ENCODE peak calls at places on chromosome 13, in eight cellular contexts. One of them, this sample, is unnamed.

GRCh38 chr13:100129605-100130004 is 40.7 kb downstream of the PCCA start:
- DNase-seq in stimulated activated CD8-positive, alpha-beta memory T cell treated with anti-CD3 and anti-CD28 coated beads, Interleukin-4, amount 100 ng/mL, for 4 hours: no peak
- DNase-seq in activated CD4-positive, alpha-beta T cell treated with anti-CD3 and anti-CD28 coated beads for 1 hour: no peak
- DNase-seq in activated CD4-positive, CD25-positive, alpha-beta regulatory T cell treated with anti-CD3 and anti-CD28 coated beads, Interleukin-2, amount 50 U/mL, for 16 hours: no peak
- DNase-seq in NCI-H1105: no peak
- DNase-seq in T-helper 17 cell: no peak
- DNase-seq in choroid plexus epithelial cell: no peak
- DNase-seq in NCI-H2029 treated with DMSO at 0.1 percent for 48 hours: no peak
- DNase-seq in this sample: no peak

GRCh38 chr13:113452942-113453901 is at the start of gene ADPRHL1:
- DNase-seq in stimulated activated CD8-positive, alpha-beta memory T cell treated with anti-CD3 and anti-CD28 coated beads, Interleukin-4, amount 100 ng/mL, for 4 hours: no peak
- DNase-seq in activated CD4-positive, alpha-beta T cell treated with anti-CD3 and anti-CD28 coated beads for 1 hour: no peak
- DNase-seq in activated CD4-positive, CD25-positive, alpha-beta regulatory T cell treated with anti-CD3 and anti-CD28 coated beads, Interleukin-2, amount 50 U/mL, for 16 hours: no peak
- DNase-seq in NCI-H1105: peak; percentile 6
- DNase-seq in T-helper 17 cell: no peak
- DNase-seq in choroid plexus epithelial cell: no peak
- DNase-seq in NCI-H2029 treated with DMSO at 0.1 percent for 48 hours: peak; percentile 20
- DNase-seq in this sample: no peak

GRCh38 chr13:30020726-30021312 is 170.4 kb upstream of the UBL3 start:
- DNase-seq in stimulated activated CD8-positive, alpha-beta memory T cell treated with anti-CD3 and anti-CD28 coated beads, Interleukin-4, amount 100 ng/mL, for 4 hours: no peak
- DNase-seq in activated CD4-positive, alpha-beta T cell treated with anti-CD3 and anti-CD28 coated beads for 1 hour: no peak
- DNase-seq in activated CD4-positive, CD25-positive, alpha-beta regulatory T cell treated with anti-CD3 and anti-CD28 coated beads, Interleukin-2, amount 50 U/mL, for 16 hours: no peak
- DNase-seq in NCI-H1105: no peak
- DNase-seq in T-helper 17 cell: no peak
- DNase-seq in choroid plexus epithelial cell: no peak
- DNase-seq in NCI-H2029 treated with DMSO at 0.1 percent for 48 hours: no peak
- DNase-seq in this sample: no peak

GRCh38 chr13:42345367-42345766 is 73.4 kb downstream of the AKAP11 start:
- DNase-seq in stimulated activated CD8-positive, alpha-beta memory T cell treated with anti-CD3 and anti-CD28 coated beads, Interleukin-4, amount 100 ng/mL, for 4 hours: no peak
- DNase-seq in activated CD4-positive, alpha-beta T cell treated with anti-CD3 and anti-CD28 coated beads for 1 hour: no peak
- DNase-seq in activated CD4-positive, CD25-positive, alpha-beta regulatory T cell treated with anti-CD3 and anti-CD28 coated beads, Interleukin-2, amount 50 U/mL, for 16 hours: no peak
- DNase-seq in NCI-H1105: no peak
- DNase-seq in T-helper 17 cell: no peak
- DNase-seq in choroid plexus epithelial cell: no peak
- DNase-seq in NCI-H2029 treated with DMSO at 0.1 percent for 48 hours: no peak
- DNase-seq in this sample: no peak

GRCh38 chr13:49020940-49021548 is 45.3 kb downstream of the FNDC3A start:
- DNase-seq in stimulated activated CD8-positive, alpha-beta memory T cell treated with anti-CD3 and anti-CD28 coated beads, Interleukin-4, amount 100 ng/mL, for 4 hours: no peak
- DNase-seq in activated CD4-positive, alpha-beta T cell treated with anti-CD3 and anti-CD28 coated beads for 1 hour: no peak
- DNase-seq in activated CD4-positive, CD25-positive, alpha-beta regulatory T cell treated with anti-CD3 and anti-CD28 coated beads, Interleukin-2, amount 50 U/mL, for 16 hours: no peak
- DNase-seq in NCI-H1105: no peak
- DNase-seq in T-helper 17 cell: no peak
- DNase-seq in choroid plexus epithelial cell: peak; percentile 13
- DNase-seq in NCI-H2029 treated with DMSO at 0.1 percent for 48 hours: no peak
- DNase-seq in this sample: no peak

GRCh38 chr13:28544026-28544425 is 49.1 kb upstream of the FLT1 start:
- DNase-seq in stimulated activated CD8-positive, alpha-beta memory T cell treated with anti-CD3 and anti-CD28 coated beads, Interleukin-4, amount 100 ng/mL, for 4 hours: no peak
- DNase-seq in activated CD4-positive, alpha-beta T cell treated with anti-CD3 and anti-CD28 coated beads for 1 hour: no peak
- DNase-seq in activated CD4-positive, CD25-positive, alpha-beta regulatory T cell treated with anti-CD3 and anti-CD28 coated beads, Interleukin-2, amount 50 U/mL, for 16 hours: no peak
- DNase-seq in NCI-H1105: no peak
- DNase-seq in T-helper 17 cell: no peak
- DNase-seq in choroid plexus epithelial cell: no peak
- DNase-seq in NCI-H2029 treated with DMSO at 0.1 percent for 48 hours: no peak
- DNase-seq in this sample: no peak

GRCh38 chr13:45257638-45258338 is 56.9 kb upstream of the KCTD4 start:
- DNase-seq in stimulated activated CD8-positive, alpha-beta memory T cell treated with anti-CD3 and anti-CD28 coated beads, Interleukin-4, amount 100 ng/mL, for 4 hours: no peak
- DNase-seq in activated CD4-positive, alpha-beta T cell treated with anti-CD3 and anti-CD28 coated beads for 1 hour: no peak
- DNase-seq in activated CD4-positive, CD25-positive, alpha-beta regulatory T cell treated with anti-CD3 and anti-CD28 coated beads, Interleukin-2, amount 50 U/mL, for 16 hours: no peak
- DNase-seq in NCI-H1105: no peak
- DNase-seq in T-helper 17 cell: no peak
- DNase-seq in choroid plexus epithelial cell: no peak
- DNase-seq in NCI-H2029 treated with DMSO at 0.1 percent for 48 hours: no peak
- DNase-seq in this sample: no peak

GRCh38 chr13:42229287-42229686 is 42.7 kb upstream of the AKAP11 start:
- DNase-seq in stimulated activated CD8-positive, alpha-beta memory T cell treated with anti-CD3 and anti-CD28 coated beads, Interleukin-4, amount 100 ng/mL, for 4 hours: no peak
- DNase-seq in activated CD4-positive, alpha-beta T cell treated with anti-CD3 and anti-CD28 coated beads for 1 hour: no peak
- DNase-seq in activated CD4-positive, CD25-positive, alpha-beta regulatory T cell treated with anti-CD3 and anti-CD28 coated beads, Interleukin-2, amount 50 U/mL, for 16 hours: no peak
- DNase-seq in NCI-H1105: no peak
- DNase-seq in T-helper 17 cell: no peak
- DNase-seq in choroid plexus epithelial cell: peak; percentile 48
- DNase-seq in NCI-H2029 treated with DMSO at 0.1 percent for 48 hours: no peak
- DNase-seq in this sample: no peak

GRCh38 chr13:99145461-99145860 is 55.2 kb upstream of the UBAC2 start:
- DNase-seq in stimulated activated CD8-positive, alpha-beta memory T cell treated with anti-CD3 and anti-CD28 coated beads, Interleukin-4, amount 100 ng/mL, for 4 hours: no peak
- DNase-seq in activated CD4-positive, alpha-beta T cell treated with anti-CD3 and anti-CD28 coated beads for 1 hour: no peak
- DNase-seq in activated CD4-positive, CD25-positive, alpha-beta regulatory T cell treated with anti-CD3 and anti-CD28 coated beads, Interleukin-2, amount 50 U/mL, for 16 hours: no peak
- DNase-seq in NCI-H1105: no peak
- DNase-seq in T-helper 17 cell: no peak
- DNase-seq in choroid plexus epithelial cell: no peak
- DNase-seq in NCI-H2029 treated with DMSO at 0.1 percent for 48 hours: no peak
- DNase-seq in this sample: no peak